ENCODE peak calls at places on chromosomes 6 and 20, in five cellular contexts. W, A, R, O and S are unnamed samples.

GRCh38 chr6:121349596-121349995 is 15.3 kb upstream of the TBC1D32 start:
- DNase-seq in W (no peak), A (no peak), R (no peak), O (no peak), S (no peak)

GRCh38 chr6:43105538-43106218 is 29.6 kb downstream of the PTK7 start:
- DNase-seq in W (no peak), A (no peak), R (no peak), O (no peak), S (no peak)

GRCh38 chr6:71028236-71028876 is 71.5 kb upstream of the B3GAT2 start:
- DNase-seq in W (no peak), A (no peak), R (no peak), O (no peak), S (peak; percentile 36)

GRCh38 chr6:84466521-84466920 is 239.1 kb upstream of the CEP162 start:
- DNase-seq in W (no peak), A (peak; percentile 20), R (peak; percentile 43), O (peak; percentile 55), S (peak; percentile 21)

GRCh38 chr20:44586289-44586911 is 4.0 kb downstream of the PKIG start:
- DNase-seq in W (no peak), A (no peak), R (no peak), O (no peak), S (no peak)

GRCh38 chr6:3775906-3776305 is 24.4 kb upstream of the PXDC1 start:
- DNase-seq in W (no peak), A (no peak), R (no peak), O (no peak), S (no peak)

GRCh38 chr20:22711981-22712755 is 127.8 kb upstream of the FOXA2 start:
- DNase-seq in W (no peak), A (peak; percentile 41), R (no peak), O (no peak), S (no peak)

GRCh38 chr6:22929228-22929627 is 359.9 kb downstream of the HDGFL1 start:
- DNase-seq in W (no peak), A (no peak), R (no peak), O (no peak), S (no peak)

GRCh38 chr6:156425374-156425773 is 351.8 kb upstream of the ARID1B start:
- DNase-seq in W (peak; percentile 32), A (no peak), R (no peak), O (no peak), S (no peak)

GRCh38 chr6:101402618-101403002 is 9.1 kb downstream of the GRIK2 start:
- DNase-seq in W (no peak), A (no peak), R (no peak), O (no peak), S (no peak)

GRCh38 chr20:20393770-20394169 is 25.9 kb downstream of the INSM1 start:
- DNase-seq in W (no peak), A (no peak), R (no peak), O (no peak), S (no peak)

GRCh38 chr20:34222208-34222607 is 19.0 kb upstream of the ASIP start:
- DNase-seq in W (peak; percentile 81), A (peak; percentile 77), R (peak; percentile 67), O (no peak), S (no peak)

GRCh38 chr6:69867075-69867911 is 937 bp downstream of the COL19A1 start:
- DNase-seq in W (peak; percentile 78), A (no peak), R (peak; percentile 15), O (peak; percentile 75), S (peak; percentile 63)

GRCh38 chr20:53613748-53614147 is 20.1 kb upstream of the ZNF217 start:
- DNase-seq in W (no peak), A (no peak), R (no peak), O (no peak), S (no peak)

GRCh38 chr6:138493413-138493812 is 5.9 kb downstream of the NHSL1 start:
- DNase-seq in W (peak; percentile 65), A (peak; percentile 94), R (peak; percentile 66), O (no peak), S (no peak)

GRCh38 chr6:816510-817084 is 123.7 kb upstream of the EXOC2 start:
- DNase-seq in W (no peak), A (no peak), R (no peak), O (no peak), S (no peak)

GRCh38 chr6:6635291-6635690 is 46.8 kb downstream of the LY86 start:
- DNase-seq in W (no peak), A (no peak), R (no peak), O (no peak), S (no peak)

GRCh38 chr20:3358676-3359340 is 48.7 kb downstream of the DNAAF9 start:
- DNase-seq in W (no peak), A (no peak), R (no peak), O (no peak), S (no peak)

GRCh38 chr6:24522090-24522820 is 27.5 kb downstream of the ALDH5A1 start:
- DNase-seq in W (no peak), A (peak; percentile 17), R (no peak), O (no peak), S (no peak)

GRCh38 chr6:100266512-100266911 is 198.2 kb downstream of the SIM1 start:
- DNase-seq in W (no peak), A (no peak), R (no peak), O (no peak), S (no peak)

GRCh38 chr6:31969712-31970603 is 2.0 kb downstream of the DXO start:
- DNase-seq in W (no peak), A (no peak), R (no peak), O (peak; percentile 35), S (no peak)

GRCh38 chr6:147742445-147742844 is 234.0 kb downstream of the SAMD5 start:
- DNase-seq in W (no peak), A (no peak), R (no peak), O (no peak), S (no peak)

GRCh38 chr6:119353696-119354095 is 4.1 kb upstream of the MAN1A1 start:
- DNase-seq in W (no peak), A (no peak), R (no peak), O (no peak), S (no peak)

DNA sequence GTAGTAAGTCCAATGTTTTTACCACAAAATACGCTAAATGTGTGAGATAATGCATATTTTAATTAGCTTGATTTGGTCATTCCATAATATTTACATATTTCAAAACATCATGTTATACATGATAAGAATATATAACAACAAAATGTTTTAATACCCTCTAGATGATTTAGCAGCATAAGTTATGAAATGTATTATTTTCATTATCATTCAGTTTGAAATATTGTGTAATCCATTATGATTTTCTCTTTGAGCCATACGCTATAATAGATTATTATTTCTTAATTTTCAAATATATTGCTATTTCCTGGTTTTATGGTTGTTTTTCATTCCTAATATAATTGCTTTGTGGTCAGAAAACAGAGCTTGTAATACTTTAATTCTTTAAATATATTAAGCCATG is 163.3 kb upstream of the KCNQ5 start:
- DNase-seq in W (no peak), A (no peak), R (no peak), O (no peak), S (no peak)
- H3K27ac ChIP-seq in W (no peak overlapping the region), A (no peak overlapping the region), R (no peak overlapping the region), O (no peak overlapping the region), S (no peak overlapping the region)

DNA sequence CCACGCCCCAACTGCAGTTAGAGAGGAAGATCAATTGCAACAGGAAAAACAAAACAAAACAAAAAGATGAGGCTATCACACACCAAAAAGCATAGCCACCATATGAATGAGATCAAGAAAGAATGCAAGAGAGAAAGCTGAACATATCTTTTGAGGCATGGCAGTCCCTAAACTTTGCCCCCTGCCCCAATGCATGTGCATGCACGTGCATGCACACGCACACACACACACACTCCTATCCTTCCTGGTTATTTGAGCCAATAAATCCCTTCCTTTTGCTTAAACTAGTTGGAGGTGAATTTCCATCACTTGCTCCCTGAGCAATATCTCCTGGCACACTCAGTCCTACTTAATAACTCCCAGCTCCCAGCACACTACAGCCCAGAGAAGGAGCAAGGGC is 48.6 kb upstream of the FOXP4 start:
- DNase-seq in W (no peak), A (no peak), R (no peak), O (no peak), S (no peak)
- H3K27ac ChIP-seq in W (no peak overlapping the region), A (no peak overlapping the region), R (no peak overlapping the region), O (no peak overlapping the region), S (no peak overlapping the region)

DNA sequence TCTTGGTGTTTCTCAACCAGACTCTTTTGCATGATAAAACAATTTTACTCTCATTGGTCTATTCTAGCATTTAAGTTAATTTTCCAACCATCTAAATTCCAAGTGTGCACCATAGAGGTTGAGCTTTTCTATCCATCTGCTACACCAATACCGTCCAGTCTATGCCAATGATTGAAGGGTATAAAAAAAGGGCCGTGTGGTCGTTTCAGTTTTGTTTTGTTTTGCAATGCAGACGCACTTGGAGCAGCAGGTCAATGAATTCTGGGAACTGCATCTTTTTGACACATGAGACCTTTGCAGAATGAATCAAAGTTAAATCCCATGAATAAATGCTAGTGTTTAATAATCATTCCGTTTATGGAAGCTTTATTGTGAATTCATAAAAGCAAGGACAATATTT is 650.0 kb upstream of the GJE1 start:
- DNase-seq in W (peak; percentile 25), A (no peak), R (no peak), O (no peak), S (no peak)
- H3K27ac ChIP-seq in W (peak overlapping the region; percentile 78), A (peak overlapping the region; percentile 81), R (no peak overlapping the region), O (no peak overlapping the region), S (no peak overlapping the region)

GRCh38 chr6:153210083-153210482 is 79.0 kb upstream of the RGS17 start:
- DNase-seq in W (peak; percentile 62), A (no peak), R (no peak), O (no peak), S (no peak)
- H3K27ac ChIP-seq in W (no peak overlapping the region), A (no peak overlapping the region), R (no peak overlapping the region), O (no peak overlapping the region), S (no peak overlapping the region)

GRCh38 chr6:143697401-143697800 is 19.6 kb downstream of the PHACTR2 start:
- DNase-seq in W (no peak), A (no peak), R (no peak), O (no peak), S (no peak)

GRCh38 chr6:143698329-143698728 is 20.6 kb downstream of the PHACTR2 start:
- DNase-seq in W (no peak), A (no peak), R (no peak), O (no peak), S (no peak)

GRCh38 chr6:143695106-143696059 is 17.6 kb downstream of the PHACTR2 start:
- DNase-seq in W (no peak), A (no peak), R (no peak), O (no peak), S (no peak)

GRCh38 chr6:143694560-143694959 is 16.8 kb downstream of the PHACTR2 start:
- DNase-seq in W (no peak), A (peak; percentile 70), R (peak; percentile 30), O (no peak), S (no peak)

GRCh38 chr6:143696327-143697000 is 18.7 kb downstream of the PHACTR2 start:
- DNase-seq in W (no peak), A (no peak), R (no peak), O (no peak), S (no peak)
- H3K27ac ChIP-seq in W (no peak overlapping the region), A (no peak overlapping the region), R (no peak overlapping the region), O (peak overlapping the region; percentile 87), S (no peak overlapping the region)